ENCODE peak calls at places on chromosomes 5 and 9, in six cellular contexts. O is HepG2, D is GM12878, Y is K562, L is HCT116, C is H1. J is an unnamed sample.

GRCh38 chr5:107893642-107894041 is 222.9 kb upstream of the EFNA5 start:
- DNase-seq in D (no peak), Y (no peak), O (no peak), L (peak), C (no peak), J (no peak)

GRCh38 chr5:179129607-179130071 is 69.5 kb downstream of the ZNF354C start:
- DNase-seq in Y (no peak), D (no peak), C (no peak), L (no peak), O (no peak), J (no peak)

GRCh38 chr9:21813575-21814473 is 11.4 kb downstream of the MTAP start:
- DNase-seq in Y (no peak), D (no peak), L (peak), O (peak), C (no peak), J (peak)

GRCh38 chr9:108117775-108118174 is 628.2 kb upstream of the KLF4 start:
- DNase-seq in O (no peak), Y (no peak), D (no peak), C (no peak), L (no peak), J (no peak)

GRCh38 chr5:139495644-139496435 is 13.3 kb upstream of the STING1 start:
- DNase-seq in O (no peak), C (no peak), L (no peak), Y (no peak), D (no peak), J (no peak)

GRCh38 chr5:149212203-149212951 is 59.3 kb upstream of the AFAP1L1 start:
- DNase-seq in L (no peak), C (no peak), Y (no peak), D (no peak), O (no peak), J (no peak)

GRCh38 chr9:36937346-36937745 is 96.7 kb downstream of the PAX5 start:
- DNase-seq in D (no peak), C (no peak), L (no peak), O (no peak), Y (no peak), J (no peak)

GRCh38 chr9:77435688-77436087 is 212.4 kb downstream of the GNA14 start:
- DNase-seq in C (no peak), O (no peak), L (no peak), D (no peak), Y (no peak), J (no peak)

GRCh38 chr9:126367139-126367538 is 40.5 kb downstream of the MVB12B start:
- DNase-seq in D (no peak), C (no peak), L (no peak), O (no peak), Y (no peak), J (no peak)

GRCh38 chr9:6680797-6681146 is 35.2 kb upstream of the GLDC start:
- DNase-seq in L (no peak), D (no peak), C (no peak), Y (no peak), O (peak), J (no peak)

GRCh38 chr5:133921899-133922468 is 46.4 kb downstream of the C5orf15 start:
- DNase-seq in C (no peak), D (no peak), L (no peak), Y (no peak), O (no peak), J (no peak)

GRCh38 chr9:3997492-3997891 is 302.4 kb downstream of the GLIS3 start:
- DNase-seq in L (no peak), D (no peak), O (no peak), Y (no peak), C (no peak), J (no peak)

GRCh38 chr9:122314193-122314592 is 49.5 kb downstream of the MRRF start:
- DNase-seq in L (no peak), C (no peak), D (no peak), Y (no peak), O (no peak), J (no peak)

GRCh38 chr5:138504799-138505198 is 38.2 kb downstream of the ETF1 start:
- DNase-seq in L (no peak), Y (no peak), O (no peak), D (no peak), C (no peak), J (no peak)

GRCh38 chr9:79976501-79977444 is 405.0 kb downstream of the TLE4 start:
- DNase-seq in C (no peak), Y (no peak), L (no peak), O (no peak), D (no peak), J (no peak)

GRCh38 chr9:120841930-120842684 is 615 bp downstream of the PSMD5 start:
- DNase-seq in C (no peak), Y (no peak), L (no peak), D (no peak), O (no peak), J (no peak)

GRCh38 chr5:59003124-59003523 is 420.2 kb downstream of the RAB3C start:
- DNase-seq in C (no peak), L (no peak), Y (no peak), O (no peak), D (no peak), J (no peak)

GRCh38 chr9:4547016-4547415 is 56.7 kb downstream of the SLC1A1 start:
- DNase-seq in C (no peak), O (no peak), L (no peak), D (no peak), Y (no peak), J (no peak)

GRCh38 chr9:124480621-124480981 is 26.6 kb downstream of the NR5A1 start:
- DNase-seq in C (peak), D (no peak), O (peak), L (peak), Y (peak), J (peak)

GRCh38 chr5:179294891-179295777 is 50.1 kb downstream of the ADAMTS2 start:
- DNase-seq in Y (no peak), C (no peak), O (no peak), L (no peak), D (no peak), J (no peak)

GRCh38 chr5:144484124-144484897 is 313.6 kb downstream of the KCTD16 start:
- DNase-seq in L (no peak), Y (no peak), C (no peak), O (no peak), D (no peak), J (no peak)

GRCh38 chr5:43804723-43805122 is 201.7 kb downstream of the NNT start:
- DNase-seq in C (no peak), Y (no peak), O (no peak), L (no peak), D (no peak), J (no peak)

GRCh38 chr9:2120926-2121689 is 106.0 kb downstream of the SMARCA2 start:
- DNase-seq in C (no peak), L (peak), Y (peak), O (no peak), D (no peak), J (no peak)

GRCh38 chr5:157366741-157367684 is 93.0 kb upstream of the NIPAL4 start:
- DNase-seq in O (peak), C (no peak), D (no peak), L (no peak), Y (peak), J (no peak)

GRCh38 chr9:122900791-122901190 is 4.4 kb downstream of the RC3H2 start:
- DNase-seq in L (no peak), Y (no peak), O (no peak), D (no peak), C (no peak), J (no peak)

GRCh38 chr5:35214051-35214450 is 16.2 kb downstream of the PRLR start:
- DNase-seq in Y (no peak), C (no peak), L (no peak), D (no peak), O (no peak), J (no peak)

GRCh38 chr5:163649522-163649921 is 144.1 kb downstream of the MAT2B start:
- DNase-seq in L (peak), C (no peak), O (peak), D (no peak), Y (no peak), J (no peak)

GRCh38 chr5:38011641-38012188 is 171.9 kb upstream of the GDNF start:
- DNase-seq in L (no peak), O (no peak), D (no peak), Y (no peak), C (no peak), J (no peak)

GRCh38 chr9:134624827-134625181 is 16.8 kb upstream of the COL5A1 start:
- DNase-seq in D (no peak), L (peak), O (no peak), Y (no peak), C (no peak), J (no peak)

GRCh38 chr9:78212868-78213267 is 23.0 kb upstream of the CEP78 start:
- DNase-seq in O (no peak), C (no peak), D (no peak), L (no peak), Y (no peak), J (no peak)

GRCh38 chr9:12648921-12649320 is 44.3 kb upstream of the TYRP1 start:
- DNase-seq in D (no peak), C (no peak), O (no peak), Y (no peak), L (no peak), J (no peak)

GRCh38 chr5:101036778-101037177 is 133.7 kb upstream of the ST8SIA4 start:
- DNase-seq in D (no peak), O (no peak), L (no peak), Y (no peak), C (no peak), J (no peak)

GRCh38 chr5:171306141-171306540 is 2.9 kb upstream of the TLX3 start:
- DNase-seq in C (no peak), L (no peak), D (no peak), O (no peak), Y (no peak), J (no peak)

GRCh38 chr9:38200431-38200830 is 131.4 kb upstream of the SHB start:
- DNase-seq in D (no peak), O (no peak), C (no peak), L (no peak), Y (no peak), J (no peak)

GRCh38 chr9:35910613-35911488 is 1.6 kb downstream of the SPAAR start:
- DNase-seq in Y (peak), O (peak), C (no peak), D (no peak), L (peak), J (no peak)

GRCh38 chr5:119072496-119072895 is 1.6 kb downstream of the DMXL1 start:
- DNase-seq in O (no peak), Y (no peak), D (no peak), L (no peak), C (no peak), J (no peak)

GRCh38 chr9:129555512-129556203 is 65.2 kb downstream of the C9orf50 start:
- DNase-seq in Y (no peak), D (no peak), O (no peak), L (no peak), C (no peak), J (no peak)

GRCh38 chr9:129556576-129557191 is 64.2 kb downstream of the C9orf50 start:
- DNase-seq in D (no peak), C (no peak), L (no peak), Y (no peak), O (no peak), J (no peak)

GRCh38 chr9:129553277-129553676 is 67.6 kb downstream of the C9orf50 start:
- DNase-seq in Y (no peak), C (no peak), O (no peak), D (no peak), L (no peak), J (no peak)

GRCh38 chr9:129552064-129552463 is 68.8 kb downstream of the C9orf50 start:
- DNase-seq in L (no peak), O (peak), C (no peak), D (no peak), Y (no peak), J (no peak)

GRCh38 chr9:129554649-129555048 is 66.3 kb downstream of the C9orf50 start:
- DNase-seq in O (no peak), Y (peak), C (no peak), D (no peak), L (no peak), J (no peak)
- TF ChIP-seq ZNF274 in O (no peak), Y (no peak), C (no peak), D (no peak), L (no peak), J (no peak)

GRCh38 chr5:50550274-50550673 is 109.2 kb upstream of the EMB start:
- DNase-seq in O (no peak), L (no peak), Y (no peak), C (no peak), D (no peak), J (peak)

DNA sequence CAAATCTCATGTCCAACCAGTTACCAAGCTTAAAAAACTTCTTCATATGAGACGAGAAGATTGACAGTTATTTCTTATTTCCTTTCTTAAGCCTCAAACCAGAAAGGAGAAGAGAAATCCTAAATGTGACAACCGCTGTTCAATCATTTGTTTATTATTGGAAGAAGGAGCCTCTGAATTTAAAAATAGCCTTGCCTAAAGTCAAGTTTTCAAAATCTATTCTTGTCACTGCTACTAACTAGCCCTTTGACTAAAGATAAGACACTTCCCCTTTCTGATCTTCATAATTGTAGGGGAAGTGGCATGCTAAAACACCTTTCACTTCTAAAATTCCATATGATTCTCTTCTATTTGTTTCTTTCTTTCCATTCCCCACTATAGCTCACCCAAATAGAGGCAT is 106.2 kb upstream of the EMB start:
- DNase-seq in C (no peak), Y (no peak), O (no peak), D (peak), L (no peak), J (no peak)
- TF ChIP-seq ZNF274 in C (no peak), Y (no peak), O (no peak), D (no peak), L (no peak), J (no peak)

GRCh38 chr9:88559661-88560060 is 24.7 kb downstream of the NXNL2 start:
- DNase-seq in Y (no peak), L (no peak), C (no peak), O (no peak), D (no peak), J (no peak)
- TF ChIP-seq ZNF274 in Y (no peak), L (no peak), C (no peak), O (no peak), D (no peak), J (no peak)

GRCh38 chr9:127467621-127468020 is 16.3 kb downstream of the LRSAM1 start:
- DNase-seq in D (no peak), L (no peak), C (no peak), O (no peak), Y (no peak), J (no peak)

GRCh38 chr9:127474592-127474991 is 23.3 kb downstream of the LRSAM1 start:
- DNase-seq in O (no peak), C (no peak), D (no peak), Y (no peak), L (no peak), J (no peak)

GRCh38 chr9:127470662-127471061 is 19.4 kb downstream of the LRSAM1 start:
- DNase-seq in D (no peak), O (no peak), L (no peak), Y (no peak), C (no peak), J (no peak)

GRCh38 chr9:127473932-127474331 is 22.6 kb downstream of the LRSAM1 start:
- DNase-seq in L (no peak), D (no peak), Y (no peak), O (no peak), C (no peak), J (no peak)

GRCh38 chr9:127473501-127473900 is 22.2 kb downstream of the LRSAM1 start:
- DNase-seq in D (no peak), O (no peak), C (no peak), L (no peak), Y (no peak), J (no peak)
- TF ChIP-seq ZNF274 in D (no peak), O (no peak), C (no peak), L (no peak), Y (no peak), J (no peak)

GRCh38 chr9:93905473-93906133 is 49.6 kb downstream of the BARX1 start:
- DNase-seq in D (no peak), Y (no peak), O (no peak), L (no peak), C (no peak), J (no peak)

GRCh38 chr9:93908591-93909241 is 46.4 kb downstream of the BARX1 start:
- DNase-seq in D (no peak), L (no peak), O (no peak), C (no peak), Y (no peak), J (no peak)

GRCh38 chr9:93909242-93909616 is 45.9 kb downstream of the BARX1 start:
- DNase-seq in D (no peak), O (no peak), Y (no peak), C (no peak), L (no peak), J (no peak)

GRCh38 chr9:93906182-93906880 is 48.8 kb downstream of the BARX1 start:
- DNase-seq in D (no peak), O (no peak), C (no peak), Y (no peak), L (no peak), J (no peak)

GRCh38 chr9:93907551-93908199 is 47.5 kb downstream of the BARX1 start:
- DNase-seq in D (no peak), O (no peak), L (no peak), C (no peak), Y (no peak), J (no peak)
- TF ChIP-seq ZNF274 in D (no peak), O (no peak), L (no peak), C (no peak), Y (no peak), J (no peak)

GRCh38 chr9:136860529-136860928 is 5.6 kb downstream of the EDF1 start:
- DNase-seq in D (no peak), C (no peak), O (no peak), Y (no peak), L (no peak), J (no peak)
- TF ChIP-seq ZNF274 in D (no peak), C (no peak), O (no peak), Y (no peak), L (no peak), J (no peak)

GRCh38 chr5:112787896-112788295 is 50.2 kb downstream of the APC start:
- DNase-seq in O (no peak), L (no peak), D (no peak), Y (no peak), C (no peak), J (no peak)
- TF ChIP-seq ZNF274 in O (no peak), L (no peak), D (no peak), Y (no peak), C (no peak), J (no peak)